ENCODE peak calls at places on chromosomes 2 and 18, in seven cellular contexts. O is neuronal stem cell, A is trophoblast cell, J is IMR-90, Y is H1, U is H9, B is mesenchymal stem cell. P is an unnamed sample.

GRCh38 chr2:156649596-156649995 is 213.4 kb downstream of the GPD2 start:
- DNase-seq in O (no peak), A (no peak), J (no peak), Y (no peak), U (no peak), B (no peak), P (no peak)

GRCh38 chr2:23420091-23420839 is 35.3 kb downstream of the KLHL29 start:
- DNase-seq in O (no peak), A (no peak), J (no peak), Y (peak), U (no peak), B (no peak), P (no peak)

GRCh38 chr2:69668598-69668997 is 25.1 kb upstream of the AAK1 start:
- DNase-seq in O (no peak), A (no peak), J (peak), Y (no peak), U (no peak), B (no peak), P (no peak)

GRCh38 chr2:209005371-209005770 is 418.5 kb upstream of the MAP2 start:
- DNase-seq in O (no peak), A (peak), J (no peak), Y (no peak), U (no peak), B (no peak), P (no peak)

GRCh38 chr2:70615222-70615621 is 61.6 kb upstream of the TGFA start:
- DNase-seq in O (no peak), A (no peak), J (no peak), Y (no peak), U (no peak), B (no peak), P (no peak)

GRCh38 chr2:165013944-165014619 is 58.8 kb upstream of the SLC38A11 start:
- DNase-seq in O (no peak), A (no peak), J (no peak), Y (no peak), U (no peak), B (no peak), P (no peak)

GRCh38 chr2:54960118-54960517 is 90.1 kb downstream of the RTN4 start:
- DNase-seq in O (no peak), A (no peak), J (no peak), Y (no peak), U (no peak), B (no peak), P (no peak)

GRCh38 chr2:207385903-207386302 is 143.9 kb upstream of the CREB1 start:
- DNase-seq in O (no peak), A (no peak), J (peak), Y (no peak), U (no peak), B (peak), P (no peak)

GRCh38 chr18:57727952-57728807 is 74.9 kb downstream of the ATP8B1 start:
- DNase-seq in O (no peak), A (no peak), J (peak), Y (no peak), U (no peak), B (peak), P (no peak)

GRCh38 chr18:37476182-37476581 is 89.4 kb downstream of the CELF4 start:
- DNase-seq in O (peak), A (no peak), J (peak), Y (peak), U (peak), B (peak), P (peak)

GRCh38 chr18:55262021-55262560 is 302.8 kb upstream of the CCDC68 start:
- DNase-seq in O (no peak), A (peak), J (no peak), Y (no peak), U (no peak), B (no peak), P (peak)

GRCh38 chr2:181585732-181586131 is 71.2 kb downstream of the CERKL start:
- DNase-seq in O (no peak), A (no peak), J (no peak), Y (no peak), U (no peak), B (no peak), P (no peak)

GRCh38 chr2:127680706-127681287 is 5.5 kb upstream of the LIMS2 start:
- DNase-seq in O (no peak), A (no peak), J (no peak), Y (no peak), U (peak), B (no peak), P (no peak)

GRCh38 chr2:675982-676646 is 1.1 kb downstream of the TMEM18 start:
- DNase-seq in O (no peak), A (peak), J (peak), Y (peak), U (peak), B (peak), P (peak)

GRCh38 chr2:174356347-174356746 is 21.6 kb downstream of the SP9 start:
- DNase-seq in O (no peak), A (no peak), J (no peak), Y (no peak), U (no peak), B (no peak), P (no peak)

GRCh38 chr2:111900859-111901258 is 2.5 kb downstream of the MERTK start:
- DNase-seq in O (no peak), A (no peak), J (peak), Y (peak), U (no peak), B (peak), P (peak)

GRCh38 chr2:27889774-27890145 is 427 bp downstream of the RBKS start:
- DNase-seq in O (peak), A (no peak), J (no peak), Y (no peak), U (peak), B (no peak), P (no peak)

GRCh38 chr2:188785515-188785914 is 188.7 kb upstream of the COL3A1 start:
- DNase-seq in O (no peak), A (no peak), J (no peak), Y (no peak), U (no peak), B (no peak), P (no peak)

GRCh38 chr18:26429535-26429934 is 118.8 kb downstream of the KCTD1 start:
- DNase-seq in O (no peak), A (no peak), J (peak), Y (peak), U (no peak), B (peak), P (peak)

GRCh38 chr2:44053456-44053855 is 57.7 kb upstream of the LRPPRC start:
- DNase-seq in O (no peak), A (no peak), J (no peak), Y (no peak), U (no peak), B (no peak), P (no peak)

GRCh38 chr2:127175821-127176354 is 44.2 kb downstream of the CYP27C1 start:
- DNase-seq in O (no peak), A (no peak), J (peak), Y (no peak), U (no peak), B (peak), P (no peak)

GRCh38 chr2:98568161-98568956 is 40.0 kb downstream of the COA5 start:
- DNase-seq in O (no peak), A (no peak), J (peak), Y (no peak), U (no peak), B (no peak), P (no peak)

GRCh38 chr2:149161481-149162225 is 123.2 kb downstream of the LYPD6B start:
- DNase-seq in O (no peak), A (peak), J (no peak), Y (no peak), U (no peak), B (peak), P (no peak)

GRCh38 chr18:55647331-55647730 is 59.3 kb upstream of the TCF4 start:
- DNase-seq in O (no peak), A (no peak), J (no peak), Y (no peak), U (no peak), B (no peak), P (no peak)

GRCh38 chr18:59848002-59848401 is 51.8 kb upstream of the PMAIP1 start:
- DNase-seq in O (no peak), A (peak), J (no peak), Y (no peak), U (no peak), B (no peak), P (no peak)

GRCh38 chr18:55265916-55266488 is 306.7 kb upstream of the CCDC68 start:
- DNase-seq in O (no peak), A (no peak), J (peak), Y (no peak), U (no peak), B (peak), P (peak)

GRCh38 chr2:106028192-106028591 is 165.9 kb downstream of the UXS1 start:
- DNase-seq in O (no peak), A (no peak), J (no peak), Y (no peak), U (no peak), B (no peak), P (no peak)
- H2BK5ac ChIP-seq in O (no peak), A (no peak), J (no peak), Y (no peak), U (no peak), B (no peak), P (no peak)

DNA sequence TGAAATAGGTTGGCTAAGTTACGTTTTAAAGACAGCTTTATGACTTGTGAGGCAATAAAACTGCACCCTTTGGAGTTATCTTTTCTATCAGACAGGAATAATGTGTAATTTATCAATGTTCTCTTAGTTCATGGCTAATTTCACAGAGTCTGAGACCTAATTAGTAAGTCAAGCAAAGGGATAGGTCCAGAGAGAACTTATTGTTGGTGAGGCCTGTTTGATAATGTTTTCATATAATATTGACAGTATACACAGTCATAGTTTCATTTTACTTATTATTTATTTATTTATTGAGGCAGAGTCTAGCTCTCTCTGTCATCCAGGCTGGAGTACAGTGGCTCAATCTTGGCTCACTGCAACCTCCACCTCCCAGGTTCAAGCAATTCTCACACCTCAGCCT is 1.9 kb upstream of the IL36RN start:
- DNase-seq in O (no peak), A (no peak), J (no peak), Y (no peak), U (no peak), B (no peak), P (no peak)
- H2BK5ac ChIP-seq in O (no peak), A (no peak), J (no peak), Y (no peak), U (no peak), B (no peak), P (no peak)

DNA sequence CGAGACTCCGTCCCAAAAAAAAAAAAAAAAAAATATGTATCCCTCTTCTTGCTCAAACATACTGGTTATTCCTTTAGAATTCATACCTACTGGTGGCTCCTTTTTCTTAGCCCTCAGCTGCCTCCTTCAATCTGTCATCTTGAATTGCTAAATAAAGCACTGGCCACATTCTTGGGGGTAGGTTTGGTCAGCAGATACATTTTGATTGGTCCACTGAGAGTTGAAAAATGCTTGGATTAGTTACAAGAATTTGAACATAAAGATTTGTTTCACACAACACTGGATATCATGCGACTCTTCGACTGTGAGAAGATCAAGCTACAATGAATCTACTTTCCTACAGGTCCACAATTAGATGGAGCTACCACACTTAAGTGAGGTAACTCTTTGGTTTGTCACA is 906.1 kb upstream of the SLC39A10 start:
- DNase-seq in O (no peak), A (no peak), J (no peak), Y (no peak), U (no peak), B (no peak), P (no peak)
- H2BK5ac ChIP-seq in O (no peak), A (no peak), J (no peak), Y (no peak), U (no peak), B (no peak), P (no peak)

GRCh38 chr2:172460780-172461201 is 33.4 kb downstream of the ITGA6 start:
- DNase-seq in O (no peak), A (no peak), J (peak), Y (no peak), U (no peak), B (no peak), P (no peak)
- H2BK5ac ChIP-seq in O (no peak), A (no peak), J (no peak), Y (no peak), U (no peak), B (no peak), P (no peak)

GRCh38 chr2:200184748-200185574 is 121.5 kb upstream of the SPATS2L start:
- DNase-seq in O (no peak), A (no peak), J (no peak), Y (no peak), U (no peak), B (no peak), P (no peak)

GRCh38 chr2:200189964-200190363 is 116.5 kb upstream of the SPATS2L start:
- DNase-seq in O (no peak), A (no peak), J (no peak), Y (no peak), U (no peak), B (peak), P (no peak)

GRCh38 chr2:200193331-200193730 is 113.2 kb upstream of the SPATS2L start:
- DNase-seq in O (no peak), A (no peak), J (no peak), Y (no peak), U (no peak), B (no peak), P (no peak)

GRCh38 chr2:200185575-200186103 is 120.9 kb upstream of the SPATS2L start:
- DNase-seq in O (no peak), A (no peak), J (no peak), Y (no peak), U (no peak), B (no peak), P (no peak)

GRCh38 chr2:200188851-200189250 is 117.6 kb upstream of the SPATS2L start:
- DNase-seq in O (no peak), A (no peak), J (no peak), Y (no peak), U (no peak), B (no peak), P (no peak)
- H2BK5ac ChIP-seq in O (no peak), A (no peak), J (no peak), Y (no peak), U (no peak), B (no peak), P (no peak)

DNA sequence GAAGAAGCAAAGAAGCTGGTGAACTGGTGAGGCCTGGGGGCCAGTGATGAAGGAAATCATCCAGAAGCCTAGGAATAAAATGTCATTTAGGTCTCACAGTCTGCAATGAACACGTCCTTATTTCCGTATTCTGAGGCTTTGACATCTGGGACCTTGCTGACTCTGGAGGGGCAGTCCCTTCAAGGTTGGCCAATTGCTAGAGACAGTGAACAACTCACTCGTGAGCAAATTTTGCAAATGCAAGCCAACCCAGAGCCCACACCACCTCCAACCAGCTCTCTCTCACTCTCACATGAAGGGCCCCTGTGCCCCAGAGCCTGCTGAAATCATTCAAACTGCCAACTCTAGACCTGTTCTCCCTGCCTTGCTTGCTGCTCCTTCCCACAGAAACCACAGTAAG is 279.1 kb upstream of the LYPD1 start:
- DNase-seq in O (no peak), A (no peak), J (no peak), Y (no peak), U (no peak), B (no peak), P (no peak)
- H2BK5ac ChIP-seq in O (no peak), A (no peak), J (no peak), Y (no peak), U (no peak), B (no peak), P (no peak)

DNA sequence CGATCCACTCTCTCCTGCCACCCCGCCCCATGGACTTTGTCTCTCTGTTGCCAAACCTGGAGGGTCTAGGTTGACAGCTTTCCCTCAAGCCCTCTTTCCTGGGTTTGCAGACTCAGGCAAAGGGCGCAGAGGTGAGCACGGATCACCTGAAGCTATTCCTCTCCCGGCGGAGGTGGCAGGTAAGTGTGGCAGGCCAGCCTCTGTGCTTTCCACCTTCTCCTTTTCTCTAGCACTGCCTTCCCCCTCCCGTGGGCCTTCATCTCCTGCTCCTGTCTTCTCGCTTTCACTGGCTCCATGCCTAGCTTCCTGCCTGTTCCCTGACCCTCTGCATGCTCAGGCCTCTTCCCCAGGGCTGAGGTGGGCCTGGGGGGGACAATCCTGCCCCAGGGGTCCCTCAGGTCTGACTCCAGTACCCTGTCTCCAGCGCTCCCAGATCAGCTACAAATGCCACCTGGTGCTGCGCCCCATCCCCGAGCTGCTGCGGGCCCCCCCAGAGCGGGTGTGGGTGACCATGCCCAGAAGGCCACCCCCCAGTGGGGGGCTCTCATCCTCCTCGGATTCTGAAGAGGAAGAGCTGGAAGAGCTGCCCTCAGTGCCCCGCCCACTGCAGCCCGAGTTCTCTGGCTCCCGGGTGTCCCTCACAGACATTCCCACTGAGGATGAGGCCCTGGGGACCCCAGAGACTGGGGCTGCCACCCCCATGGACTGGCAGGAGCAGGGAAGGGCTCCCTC is 15.9 kb upstream of the GMPPA start:
- DNase-seq in O (no peak), A (no peak), J (no peak), Y (no peak), U (no peak), B (no peak), P (no peak)
- H2BK5ac ChIP-seq in O (no peak), A (no peak), J (no peak), Y (no peak), U (no peak), B (no peak), P (no peak)

P was measured in mesendoderm.